ENCODE peak calls at places on chromosomes 16 and 17, in four cellular contexts. E is HCT116, Q is H1, Y is GM12878. S is an unnamed sample.

GRCh38 chr17:77839324-77840155 is 119.0 kb upstream of the TNRC6C start:
- DNase-seq in Q (no peak), E (no peak), Y (no peak), S (no peak)

GRCh38 chr17:48757524-48757961 is 29.0 kb upstream of the HOXB13 start:
- DNase-seq in Q (no peak), Y (no peak), E (no peak), S (no peak)

GRCh38 chr17:43378766-43379165 is 20.0 kb upstream of the ARL4D start:
- DNase-seq in Y (no peak), Q (no peak), E (no peak), S (no peak)

GRCh38 chr17:40121191-40121885 is 433 bp upstream of the MSL1 start:
- DNase-seq in E (no peak), Y (no peak), Q (no peak), S (no peak)

GRCh38 chr17:40111221-40112128 is 10.3 kb upstream of the MSL1 start:
- DNase-seq in Y (no peak), E (peak), Q (peak), S (no peak)

GRCh38 chr16:31452631-31453106 is 6.6 kb upstream of the ARMC5 start:
- DNase-seq in Y (no peak), E (no peak), Q (no peak), S (peak)

GRCh38 chr16:17447273-17447672 is 23.5 kb downstream of the XYLT1 start:
- DNase-seq in Y (no peak), Q (no peak), E (no peak), S (no peak)

GRCh38 chr16:82761236-82761635 is 134.5 kb downstream of the CDH13 start:
- DNase-seq in Y (no peak), Q (no peak), E (no peak), S (no peak)

GRCh38 chr16:20897253-20897896 is 2.8 kb downstream of the DCUN1D3 start:
- DNase-seq in Q (no peak), E (no peak), Y (no peak), S (no peak)

GRCh38 chr16:48531011-48531962 is 78.7 kb downstream of the N4BP1 start:
- DNase-seq in E (no peak), Q (no peak), Y (no peak), S (no peak)

GRCh38 chr17:71792966-71793365 is 327.9 kb upstream of the SOX9 start:
- DNase-seq in Y (no peak), Q (no peak), E (no peak), S (no peak)

GRCh38 chr17:281365-281999 is 71.1 kb downstream of the RPH3AL start:
- DNase-seq in Y (no peak), Q (no peak), E (no peak), S (no peak)

GRCh38 chr17:55728833-55729232 is 6.2 kb upstream of the TMEM100 start:
- DNase-seq in Y (no peak), Q (no peak), E (no peak), S (no peak)

GRCh38 chr17:14214271-14214670 is 22.4 kb downstream of the CDRT15 start:
- DNase-seq in Y (no peak), E (no peak), Q (no peak), S (no peak)

DNA sequence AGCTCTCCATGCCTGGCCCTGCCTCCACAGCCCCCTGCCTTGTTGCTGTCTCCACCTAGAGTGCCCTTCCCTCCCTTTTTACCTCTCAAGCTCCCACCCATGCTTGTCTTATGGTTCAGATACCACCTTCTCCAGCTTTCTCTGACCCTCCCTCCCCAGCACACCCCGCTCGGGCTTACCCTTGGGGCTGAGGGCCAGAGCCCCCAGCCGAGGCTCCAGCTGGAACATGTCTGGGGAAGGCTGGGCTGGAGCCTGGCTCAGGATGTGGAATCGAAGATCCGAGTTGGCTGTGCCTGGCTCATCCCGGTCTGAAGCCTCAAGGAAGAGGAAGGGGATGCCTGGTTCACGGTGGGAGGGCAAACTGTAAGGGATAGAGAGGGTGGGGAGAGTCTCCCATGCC is 3.6 kb downstream of the CDH16 start:
- DNase-seq in Q (no peak), E (no peak), Y (no peak), S (no peak)
- H3K9ac ChIP-seq in Q (no peak), E (no peak), Y (no peak), S (no peak)

DNA sequence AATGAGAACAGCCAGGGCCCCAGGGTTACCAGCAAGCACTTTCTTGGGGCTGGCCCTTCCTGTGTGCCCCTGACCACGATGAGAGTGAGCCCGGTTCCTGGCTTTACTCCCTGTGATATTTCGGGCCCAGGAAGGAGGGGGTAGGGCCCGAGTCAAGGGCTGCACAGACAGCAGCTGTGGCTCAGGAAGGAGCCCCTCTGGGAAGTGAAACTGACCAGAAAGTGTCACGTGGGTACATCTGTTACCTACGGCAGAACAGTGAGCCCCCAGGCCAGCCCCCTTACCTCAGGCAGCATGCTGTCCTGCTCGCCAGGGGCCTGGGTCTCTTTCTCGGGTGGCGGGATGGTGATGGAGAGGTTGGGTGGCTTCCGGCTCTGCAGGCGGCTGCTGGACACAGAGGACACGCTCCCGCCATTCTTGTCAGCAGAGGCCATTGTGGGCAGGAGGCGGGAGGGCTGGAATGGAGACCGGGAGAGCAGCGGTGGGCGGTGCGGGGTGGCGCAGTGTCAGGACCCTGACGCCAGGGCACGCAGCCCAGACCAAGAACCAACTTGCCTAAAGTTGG is 13.8 kb downstream of the AANAT start:
- DNase-seq in Y (peak), E (no peak), Q (no peak), S (no peak)
- TF ChIP-seq ZNF274 in Y (no peak), E (no peak), Q (no peak), S (no peak)

DNA sequence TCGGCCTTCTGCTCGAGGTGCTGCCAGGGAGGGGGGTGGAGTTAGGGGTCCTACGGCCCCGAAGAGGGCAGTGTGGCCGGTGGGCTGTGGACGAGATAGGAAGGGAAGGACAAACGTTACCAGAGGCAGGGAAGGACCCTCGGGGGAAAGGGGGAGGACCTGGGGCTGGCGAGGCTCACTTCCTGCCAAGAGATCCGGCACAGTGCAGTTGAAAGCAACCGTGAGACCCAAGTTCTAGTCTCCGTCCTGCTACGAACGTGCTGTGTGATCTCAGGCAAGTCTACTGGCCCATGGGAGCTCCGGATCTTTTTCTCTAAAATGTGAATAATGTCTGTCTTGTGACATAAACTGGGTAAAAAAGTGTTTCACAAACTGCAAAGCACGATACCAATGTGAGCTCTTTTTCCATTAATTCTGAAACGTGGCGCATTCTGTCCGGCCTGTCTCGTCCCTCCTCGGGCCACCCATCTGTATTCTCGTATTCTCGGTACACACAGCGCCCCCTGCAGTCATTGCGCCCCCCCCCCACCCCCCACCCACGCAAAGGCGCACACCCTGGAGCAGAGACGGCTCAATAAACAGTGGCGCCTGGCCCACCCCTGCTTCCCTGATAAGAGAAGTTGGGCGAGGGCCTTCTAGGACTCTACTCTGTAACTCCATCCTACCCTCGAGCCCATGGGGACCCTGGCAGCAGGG is 8.8 kb downstream of the CYGB start:
- DNase-seq in Y (no peak), Q (no peak), E (no peak), S (no peak)
- H3K9ac ChIP-seq in Y (peak), Q (no peak), E (no peak), S (peak)

DNA sequence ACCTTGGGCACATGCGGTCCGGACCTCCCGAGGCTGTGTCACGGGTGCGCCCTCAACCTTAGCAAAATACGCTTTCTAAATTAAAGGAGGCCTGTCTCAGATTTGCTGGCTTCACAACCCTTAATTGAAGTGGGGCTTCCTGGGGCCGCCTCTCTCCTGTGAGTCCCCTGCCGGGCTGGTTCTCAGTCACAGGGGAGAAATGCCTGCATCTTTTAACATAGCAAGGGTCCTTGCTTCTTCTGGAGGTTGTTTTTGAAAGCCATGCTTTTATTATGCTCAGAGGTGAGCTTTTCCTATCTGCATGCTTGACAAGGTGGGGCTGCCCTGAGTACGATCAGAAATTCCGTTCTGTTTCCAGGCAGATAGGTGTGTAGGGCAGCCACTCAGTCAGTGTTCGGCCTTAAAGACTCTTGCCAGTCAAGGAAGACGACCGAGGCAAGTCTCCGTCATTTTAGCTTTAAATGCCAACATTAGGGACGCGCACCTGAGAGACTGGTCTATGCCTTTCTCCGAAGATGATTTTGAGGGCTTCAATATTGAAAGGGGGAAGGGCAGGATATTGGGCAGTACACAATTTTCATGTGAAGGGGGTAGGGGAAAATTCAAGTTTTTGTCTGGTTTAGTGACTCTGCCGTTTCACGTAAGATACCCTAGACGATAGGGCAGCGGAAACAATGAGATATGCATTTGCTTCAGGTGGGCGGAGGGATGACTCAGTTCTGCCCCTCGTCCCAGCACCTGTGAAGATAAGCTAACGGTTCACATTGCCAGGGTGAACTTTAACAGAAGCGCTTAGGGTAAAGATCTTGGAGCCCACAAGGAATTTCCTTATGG is 5.5 kb upstream of the SLC7A5 start:
- DNase-seq in Y (no peak), Q (peak), E (no peak), S (peak)
- TF ChIP-seq ZNF274 in Y (no peak), Q (no peak), E (no peak), S (no peak)

GRCh38 chr17:78915872-78916632 is 9.1 kb downstream of the TIMP2 start:
- DNase-seq in E (peak), Y (no peak), Q (no peak), S (no peak)
- H3K9ac ChIP-seq in E (peak), Y (no peak), Q (no peak), S (no peak)

DNA sequence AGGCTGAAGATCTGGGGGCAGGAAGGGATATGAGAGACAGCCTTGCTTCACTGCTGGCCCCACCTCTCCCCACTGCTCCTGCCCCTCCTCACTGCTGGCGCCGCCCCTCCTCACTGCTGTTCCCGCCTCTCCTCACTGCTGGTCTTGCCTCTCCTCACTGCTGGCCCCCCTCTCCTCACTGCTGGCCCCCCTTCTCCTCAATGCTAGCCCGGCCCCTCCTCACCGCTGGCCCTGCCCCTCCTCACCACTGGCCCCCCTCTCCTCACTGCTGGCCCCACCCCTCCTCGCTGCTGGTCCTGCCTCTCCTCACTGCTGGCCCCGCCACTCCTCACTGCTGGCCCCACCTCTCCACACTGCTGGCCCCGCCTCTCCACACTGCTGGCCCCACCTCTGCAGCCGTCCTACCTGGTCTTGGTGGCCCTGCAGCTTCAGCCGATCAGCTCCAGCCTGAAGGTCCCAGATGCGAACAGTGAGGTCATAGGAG is 9.5 kb upstream of the PAM16 start:
- DNase-seq in Q (no peak), E (no peak), Y (no peak), S (no peak)
- TF ChIP-seq ZNF274 in Q (no peak), E (no peak), Y (no peak), S (no peak)

S was measured in NT2/D1.